ENCODE peak calls at places on chromosomes 11 and 22, in seven cellular contexts. J is NCI-H510A treated with DMSO at 0.1 percent for 48 hours, U is NCI-H1694, K is A549, S is activated T-cell treated with anti-CD3 and anti-CD28 coated beads for 1 hour, V is activated B cell treated with CpG ODN at 0.5 μM for 24 hours, T is activated T-helper 1 cell treated with Interleukin-2 at 50 U/mL for 16 hours. E is an unnamed sample.

GRCh38 chr11:64810891-64811272 is 531 bp upstream of the MEN1 start:
- DNase-seq in V (no peak), T (no peak), S (peak), J (peak), U (no peak), K (no peak), E (no peak)

GRCh38 chr11:95688501-95689222 is 100.9 kb downstream of the FAM76B start:
- DNase-seq in S (no peak), K (no peak), J (no peak), V (no peak), U (no peak), T (no peak), E (no peak)

GRCh38 chr22:49797706-49798105 is 30.0 kb downstream of the BRD1 start:
- DNase-seq in V (no peak), T (no peak), J (no peak), U (no peak), K (no peak), S (no peak), E (peak)

GRCh38 chr11:99325807-99326206 is 305.1 kb downstream of the CNTN5 start:
- DNase-seq in V (no peak), J (no peak), S (no peak), U (no peak), T (no peak), K (peak), E (no peak)

GRCh38 chr11:3077174-3077839 is 20.1 kb upstream of the CARS1 start:
- DNase-seq in V (no peak), J (no peak), K (no peak), T (no peak), S (no peak), U (no peak), E (no peak)

GRCh38 chr22:48147831-48148230 is 1385.4 kb downstream of the TBC1D22A start:
- DNase-seq in U (no peak), T (no peak), V (no peak), S (no peak), J (no peak), K (no peak), E (no peak)

GRCh38 chr11:1548221-1549070 is 23.6 kb downstream of the DUSP8 start:
- DNase-seq in V (no peak), K (peak), U (no peak), T (no peak), S (no peak), J (peak), E (peak)

GRCh38 chr11:57888385-57888784 is 126.8 kb downstream of the CTNND1 start:
- DNase-seq in V (no peak), T (no peak), S (no peak), U (no peak), J (no peak), K (no peak), E (no peak)

GRCh38 chr11:120304526-120304925 is 20.6 kb upstream of the TLCD5 start:
- DNase-seq in U (no peak), J (no peak), S (no peak), K (peak), V (no peak), T (no peak), E (no peak)